ENCODE peak calls at places on chromosomes 5 and 9, in six cellular contexts. One of them, this sample, is unnamed.

GRCh38 chr9:70080481-70081119 is 37.0 kb downstream of the MAMDC2 start:
- DNase-seq in EL: peak; percentile 13
- DNase-seq in activated CD8-positive, alpha-beta memory T cell treated with anti-CD3 and anti-CD28 coated beads for 1 hour: no peak
- DNase-seq in endothelial cell: no peak
- DNase-seq in transverse colon: no peak
- DNase-seq in GM13976: no peak
- DNase-seq in this sample: peak; percentile 91

GRCh38 chr9:126154869-126155268 is 171.8 kb upstream of the MVB12B start:
- DNase-seq in EL: no peak
- DNase-seq in activated CD8-positive, alpha-beta memory T cell treated with anti-CD3 and anti-CD28 coated beads for 1 hour: no peak
- DNase-seq in endothelial cell: no peak
- DNase-seq in transverse colon: no peak
- DNase-seq in GM13976: peak; percentile 4
- DNase-seq in this sample: no peak

GRCh38 chr9:73349476-73349875 is 197.8 kb downstream of the ANXA1 start:
- DNase-seq in EL: no peak
- DNase-seq in activated CD8-positive, alpha-beta memory T cell treated with anti-CD3 and anti-CD28 coated beads for 1 hour: no peak
- DNase-seq in endothelial cell: no peak
- DNase-seq in transverse colon: no peak
- DNase-seq in GM13976: no peak
- DNase-seq in this sample: no peak

GRCh38 chr5:127758884-127759283 is 55.7 kb downstream of the CCDC192 start:
- DNase-seq in EL: no peak
- DNase-seq in activated CD8-positive, alpha-beta memory T cell treated with anti-CD3 and anti-CD28 coated beads for 1 hour: no peak
- DNase-seq in endothelial cell: no peak
- DNase-seq in transverse colon: peak; percentile 36
- DNase-seq in GM13976: no peak
- DNase-seq in this sample: peak; percentile 16

GRCh38 chr9:112863781-112864180 is 26.9 kb downstream of the SLC46A2 start:
- DNase-seq in EL: no peak
- DNase-seq in activated CD8-positive, alpha-beta memory T cell treated with anti-CD3 and anti-CD28 coated beads for 1 hour: no peak
- DNase-seq in endothelial cell: no peak
- DNase-seq in transverse colon: no peak
- DNase-seq in GM13976: peak; percentile 59
- DNase-seq in this sample: no peak

GRCh38 chr9:117796681-117797080 is 92.5 kb downstream of the TLR4 start:
- DNase-seq in EL: peak; percentile 60
- DNase-seq in activated CD8-positive, alpha-beta memory T cell treated with anti-CD3 and anti-CD28 coated beads for 1 hour: no peak
- DNase-seq in endothelial cell: no peak
- DNase-seq in transverse colon: no peak
- DNase-seq in GM13976: no peak
- DNase-seq in this sample: peak; percentile 58

GRCh38 chr9:37528652-37529072 is 42.9 kb downstream of the POLR1E start:
- DNase-seq in EL: no peak
- DNase-seq in activated CD8-positive, alpha-beta memory T cell treated with anti-CD3 and anti-CD28 coated beads for 1 hour: no peak
- DNase-seq in endothelial cell: no peak
- DNase-seq in transverse colon: peak; percentile 40
- DNase-seq in GM13976: no peak
- DNase-seq in this sample: no peak

GRCh38 chr9:123928471-123929176 is 1.3 kb downstream of the DENND1A start:
- DNase-seq in EL: peak; percentile 64
- DNase-seq in activated CD8-positive, alpha-beta memory T cell treated with anti-CD3 and anti-CD28 coated beads for 1 hour: no peak
- DNase-seq in endothelial cell: no peak
- DNase-seq in transverse colon: no peak
- DNase-seq in GM13976: no peak
- DNase-seq in this sample: no peak

GRCh38 chr9:98280574-98280973 is 25.1 kb upstream of the TBC1D2 start:
- DNase-seq in EL: no peak
- DNase-seq in activated CD8-positive, alpha-beta memory T cell treated with anti-CD3 and anti-CD28 coated beads for 1 hour: no peak
- DNase-seq in endothelial cell: no peak
- DNase-seq in transverse colon: no peak
- DNase-seq in GM13976: no peak
- DNase-seq in this sample: no peak

GRCh38 chr5:59466271-59466670 is 427.3 kb downstream of the PDE4D start:
- DNase-seq in EL: no peak
- DNase-seq in activated CD8-positive, alpha-beta memory T cell treated with anti-CD3 and anti-CD28 coated beads for 1 hour: no peak
- DNase-seq in endothelial cell: no peak
- DNase-seq in transverse colon: no peak
- DNase-seq in GM13976: no peak
- DNase-seq in this sample: peak; percentile 11